ENCODE peak calls at places on chromosomes 7 and 10, in seven cellular contexts. One of them, this sample, is unnamed.

GRCh38 chr10:7895699-7896090 is 77.4 kb downstream of the TAF3 start:
- DNase-seq in A549: no peak
- DNase-seq in right cardiac atrium: no peak
- DNase-seq in ascending aorta: no peak
- DNase-seq in OCI-LY7: no peak
- DNase-seq in ovary: no peak
- DNase-seq in effector memory CD4-positive, alpha-beta T cell: no peak
- DNase-seq in this sample: no peak

GRCh38 chr7:106485919-106486318 is 175.0 kb downstream of the CCDC71L start:
- DNase-seq in A549: no peak
- DNase-seq in right cardiac atrium: no peak
- DNase-seq in ascending aorta: no peak
- DNase-seq in OCI-LY7: no peak
- DNase-seq in ovary: no peak
- DNase-seq in effector memory CD4-positive, alpha-beta T cell: no peak
- DNase-seq in this sample: no peak

GRCh38 chr7:69776611-69777010 is 178.3 kb downstream of the AUTS2 start:
- DNase-seq in A549: no peak
- DNase-seq in right cardiac atrium: no peak
- DNase-seq in ascending aorta: no peak
- DNase-seq in OCI-LY7: no peak
- DNase-seq in ovary: no peak
- DNase-seq in effector memory CD4-positive, alpha-beta T cell: no peak
- DNase-seq in this sample: no peak

GRCh38 chr10:46239247-46239646 is 47.5 kb upstream of the ANTXRL start:
- DNase-seq in A549: no peak
- DNase-seq in right cardiac atrium: no peak
- DNase-seq in ascending aorta: no peak
- DNase-seq in OCI-LY7: no peak
- DNase-seq in ovary: no peak
- DNase-seq in effector memory CD4-positive, alpha-beta T cell: no peak
- DNase-seq in this sample: no peak

GRCh38 chr7:41582116-41582515 is 120.8 kb downstream of the INHBA start:
- DNase-seq in A549: no peak
- DNase-seq in right cardiac atrium: no peak
- DNase-seq in ascending aorta: no peak
- DNase-seq in OCI-LY7: no peak
- DNase-seq in ovary: no peak
- DNase-seq in effector memory CD4-positive, alpha-beta T cell: no peak
- DNase-seq in this sample: no peak

GRCh38 chr7:31955021-31955420 is 115.2 kb downstream of the PDE1C start:
- DNase-seq in A549: peak; percentile 63
- DNase-seq in right cardiac atrium: no peak
- DNase-seq in ascending aorta: no peak
- DNase-seq in OCI-LY7: no peak
- DNase-seq in ovary: no peak
- DNase-seq in effector memory CD4-positive, alpha-beta T cell: no peak
- DNase-seq in this sample: no peak

GRCh38 chr7:149669121-149669818 is 104.1 kb downstream of the ZNF467 start:
- DNase-seq in A549: peak; percentile 61
- DNase-seq in right cardiac atrium: no peak
- DNase-seq in ascending aorta: no peak
- DNase-seq in OCI-LY7: peak; percentile 2
- DNase-seq in ovary: no peak
- DNase-seq in effector memory CD4-positive, alpha-beta T cell: no peak
- DNase-seq in this sample: no peak

GRCh38 chr7:42932861-42933591 is 850 bp downstream of the MRPL32 start:
- DNase-seq in A549: no peak
- DNase-seq in right cardiac atrium: peak; percentile 51
- DNase-seq in ascending aorta: no peak
- DNase-seq in OCI-LY7: peak; percentile 39
- DNase-seq in ovary: no peak
- DNase-seq in effector memory CD4-positive, alpha-beta T cell: no peak
- DNase-seq in this sample: no peak

GRCh38 chr10:116215651-116216050 is 57.4 kb downstream of the GFRA1 start:
- DNase-seq in A549: no peak
- DNase-seq in right cardiac atrium: no peak
- DNase-seq in ascending aorta: no peak
- DNase-seq in OCI-LY7: no peak
- DNase-seq in ovary: no peak
- DNase-seq in effector memory CD4-positive, alpha-beta T cell: no peak
- DNase-seq in this sample: no peak

GRCh38 chr7:156493942-156494341 is 146.6 kb upstream of the RNF32 start:
- DNase-seq in A549: no peak
- DNase-seq in right cardiac atrium: no peak
- DNase-seq in ascending aorta: no peak
- DNase-seq in OCI-LY7: no peak
- DNase-seq in ovary: no peak
- DNase-seq in effector memory CD4-positive, alpha-beta T cell: no peak
- DNase-seq in this sample: no peak

GRCh38 chr7:27955596-27955995 is 215.6 kb downstream of the TAX1BP1 start:
- DNase-seq in A549: no peak
- DNase-seq in right cardiac atrium: no peak
- DNase-seq in ascending aorta: no peak
- DNase-seq in OCI-LY7: no peak
- DNase-seq in ovary: no peak
- DNase-seq in effector memory CD4-positive, alpha-beta T cell: no peak
- DNase-seq in this sample: no peak

GRCh38 chr7:151686016-151686766 is 166.5 kb upstream of the RHEB start:
- DNase-seq in A549: no peak
- DNase-seq in right cardiac atrium: no peak
- DNase-seq in ascending aorta: no peak
- DNase-seq in OCI-LY7: no peak
- DNase-seq in ovary: no peak
- DNase-seq in effector memory CD4-positive, alpha-beta T cell: no peak
- DNase-seq in this sample: no peak

GRCh38 chr7:28840515-28841125 is 117.5 kb downstream of the TRIL start:
- DNase-seq in A549: no peak
- DNase-seq in right cardiac atrium: no peak
- DNase-seq in ascending aorta: no peak
- DNase-seq in OCI-LY7: no peak
- DNase-seq in ovary: no peak
- DNase-seq in effector memory CD4-positive, alpha-beta T cell: no peak
- DNase-seq in this sample: no peak

GRCh38 chr10:87752571-87752970 is 65.5 kb downstream of the ATAD1 start:
- DNase-seq in A549: no peak
- DNase-seq in right cardiac atrium: no peak
- DNase-seq in ascending aorta: no peak
- DNase-seq in OCI-LY7: no peak
- DNase-seq in ovary: no peak
- DNase-seq in effector memory CD4-positive, alpha-beta T cell: no peak
- DNase-seq in this sample: no peak

GRCh38 chr10:21526952-21527633 is 1.6 kb upstream of the SKIDA1 start:
- DNase-seq in A549: peak; percentile 72
- DNase-seq in right cardiac atrium: peak; percentile 73
- DNase-seq in ascending aorta: no peak
- DNase-seq in OCI-LY7: no peak
- DNase-seq in ovary: peak; percentile 72
- DNase-seq in effector memory CD4-positive, alpha-beta T cell: no peak
- DNase-seq in this sample: peak; percentile 86

GRCh38 chr7:29013931-29014330 is 55.8 kb upstream of the TRIL start:
- DNase-seq in A549: no peak
- DNase-seq in right cardiac atrium: no peak
- DNase-seq in ascending aorta: no peak
- DNase-seq in OCI-LY7: no peak
- DNase-seq in ovary: no peak
- DNase-seq in effector memory CD4-positive, alpha-beta T cell: no peak
- DNase-seq in this sample: no peak

GRCh38 chr7:134752006-134752760 is 27.3 kb upstream of the CALD1 start:
- DNase-seq in A549: no peak
- DNase-seq in right cardiac atrium: no peak
- DNase-seq in ascending aorta: no peak
- DNase-seq in OCI-LY7: no peak
- DNase-seq in ovary: no peak
- DNase-seq in effector memory CD4-positive, alpha-beta T cell: no peak
- DNase-seq in this sample: no peak

GRCh38 chr10:110494532-110494931 is 3.2 kb upstream of the DUSP5 start:
- DNase-seq in A549: no peak
- DNase-seq in right cardiac atrium: no peak
- DNase-seq in ascending aorta: no peak
- DNase-seq in OCI-LY7: no peak
- DNase-seq in ovary: no peak
- DNase-seq in effector memory CD4-positive, alpha-beta T cell: no peak
- DNase-seq in this sample: no peak

GRCh38 chr10:130511801-130512200 is 375.6 kb downstream of the GLRX3 start:
- DNase-seq in A549: no peak
- DNase-seq in right cardiac atrium: no peak
- DNase-seq in ascending aorta: no peak
- DNase-seq in OCI-LY7: no peak
- DNase-seq in ovary: no peak
- DNase-seq in effector memory CD4-positive, alpha-beta T cell: no peak
- DNase-seq in this sample: no peak

GRCh38 chr7:155520114-155520513 is 26.2 kb downstream of the CNPY1 start:
- DNase-seq in A549: no peak
- DNase-seq in right cardiac atrium: no peak
- DNase-seq in ascending aorta: no peak
- DNase-seq in OCI-LY7: no peak
- DNase-seq in ovary: no peak
- DNase-seq in effector memory CD4-positive, alpha-beta T cell: no peak
- DNase-seq in this sample: no peak

GRCh38 chr10:22133640-22134624 is 83.9 kb downstream of the EBLN1 start:
- DNase-seq in A549: no peak
- DNase-seq in right cardiac atrium: no peak
- DNase-seq in ascending aorta: no peak
- DNase-seq in OCI-LY7: peak; percentile 56
- DNase-seq in ovary: no peak
- DNase-seq in effector memory CD4-positive, alpha-beta T cell: no peak
- DNase-seq in this sample: no peak

GRCh38 chr10:79108728-79109127 is 40.0 kb downstream of the ZMIZ1 start:
- DNase-seq in A549: no peak
- DNase-seq in right cardiac atrium: no peak
- DNase-seq in ascending aorta: no peak
- DNase-seq in OCI-LY7: no peak
- DNase-seq in ovary: no peak
- DNase-seq in effector memory CD4-positive, alpha-beta T cell: no peak
- DNase-seq in this sample: no peak

GRCh38 chr7:26624839-26625238 is 239.6 kb downstream of the SKAP2 start:
- DNase-seq in A549: no peak
- DNase-seq in right cardiac atrium: peak; percentile 21
- DNase-seq in ascending aorta: no peak
- DNase-seq in OCI-LY7: no peak
- DNase-seq in ovary: no peak
- DNase-seq in effector memory CD4-positive, alpha-beta T cell: no peak
- DNase-seq in this sample: no peak

GRCh38 chr10:80191589-80192270 is 13.6 kb downstream of the ANXA11 start:
- DNase-seq in A549: no peak
- DNase-seq in right cardiac atrium: no peak
- DNase-seq in ascending aorta: no peak
- DNase-seq in OCI-LY7: no peak
- DNase-seq in ovary: peak; percentile 15
- DNase-seq in effector memory CD4-positive, alpha-beta T cell: no peak
- DNase-seq in this sample: no peak

GRCh38 chr7:143931739-143932138 is 3.3 kb upstream of the OR2F2 start:
- DNase-seq in A549: no peak
- DNase-seq in right cardiac atrium: no peak
- DNase-seq in ascending aorta: no peak
- DNase-seq in OCI-LY7: no peak
- DNase-seq in ovary: no peak
- DNase-seq in effector memory CD4-positive, alpha-beta T cell: no peak
- DNase-seq in this sample: no peak

GRCh38 chr7:66771795-66772194 is 31.3 kb downstream of the RABGEF1 start:
- DNase-seq in A549: no peak
- DNase-seq in right cardiac atrium: no peak
- DNase-seq in ascending aorta: no peak
- DNase-seq in OCI-LY7: no peak
- DNase-seq in ovary: no peak
- DNase-seq in effector memory CD4-positive, alpha-beta T cell: no peak
- DNase-seq in this sample: no peak

DNA sequence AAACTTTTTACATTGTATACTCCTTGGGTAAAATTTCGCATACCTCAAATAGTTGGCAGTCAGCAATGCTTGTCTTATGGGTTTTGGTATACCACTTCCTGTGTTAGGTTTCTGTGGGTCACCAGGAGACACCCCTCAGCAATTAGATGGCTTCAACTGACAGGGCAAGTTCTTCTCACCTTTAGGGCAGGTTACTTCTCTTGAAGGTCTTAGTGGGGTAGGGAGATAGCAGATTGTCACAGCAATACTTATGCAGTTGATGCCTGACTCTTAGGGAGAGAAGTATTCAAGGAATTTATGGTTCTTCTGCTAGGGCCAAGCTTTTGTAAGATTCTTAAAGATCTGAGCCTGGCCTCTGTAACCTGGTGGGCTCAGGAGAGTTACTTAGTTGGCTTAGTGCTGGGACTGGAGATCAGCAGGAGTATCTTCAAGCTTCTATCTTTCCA is 42.9 kb downstream of the MKLN1 start:
- DNase-seq in A549: no peak
- DNase-seq in right cardiac atrium: no peak
- DNase-seq in ascending aorta: no peak
- DNase-seq in OCI-LY7: peak; percentile 35
- DNase-seq in ovary: no peak
- DNase-seq in effector memory CD4-positive, alpha-beta T cell: peak; percentile 2
- DNase-seq in this sample: no peak
- H3K4me1 ChIP-seq in A549: peaks cover 60% of the 10 kb centered on the region
- H3K4me1 ChIP-seq in right cardiac atrium: peaks cover 5% of the 10 kb centered on the region
- H3K4me1 ChIP-seq in ascending aorta: peaks cover 6% of the 10 kb centered on the region
- H3K4me1 ChIP-seq in OCI-LY7: peaks cover 21% of the 10 kb centered on the region
- H3K4me1 ChIP-seq in ovary: peaks cover 8% of the 10 kb centered on the region
- H3K4me1 ChIP-seq in effector memory CD4-positive, alpha-beta T cell: peaks cover 14% of the 10 kb centered on the region
- H3K4me1 ChIP-seq in this sample: peaks cover 14% of the 10 kb centered on the region

GRCh38 chr7:112255388-112255720 is 48.9 kb downstream of the ZNF277 start:
- DNase-seq in A549: no peak
- DNase-seq in right cardiac atrium: no peak
- DNase-seq in ascending aorta: no peak
- DNase-seq in OCI-LY7: no peak
- DNase-seq in ovary: no peak
- DNase-seq in effector memory CD4-positive, alpha-beta T cell: no peak
- DNase-seq in this sample: no peak
- H3K4me1 ChIP-seq in A549: peaks cover 21% of the 10 kb centered on the region
- H3K4me1 ChIP-seq in right cardiac atrium: no peaks in the 10 kb centered on the region
- H3K4me1 ChIP-seq in ascending aorta: no peaks in the 10 kb centered on the region
- H3K4me1 ChIP-seq in OCI-LY7: no peaks in the 10 kb centered on the region
- H3K4me1 ChIP-seq in ovary: no peaks in the 10 kb centered on the region
- H3K4me1 ChIP-seq in effector memory CD4-positive, alpha-beta T cell: no peaks in the 10 kb centered on the region
- H3K4me1 ChIP-seq in this sample: peaks cover 8% of the 10 kb centered on the region

GRCh38 chr7:81549484-81550016 is 220.3 kb downstream of the HGF start:
- DNase-seq in A549: no peak
- DNase-seq in right cardiac atrium: no peak
- DNase-seq in ascending aorta: no peak
- DNase-seq in OCI-LY7: no peak
- DNase-seq in ovary: no peak
- DNase-seq in effector memory CD4-positive, alpha-beta T cell: no peak
- DNase-seq in this sample: no peak
- H3K4me1 ChIP-seq in A549: no peaks in the 10 kb centered on the region
- H3K4me1 ChIP-seq in right cardiac atrium: no peaks in the 10 kb centered on the region
- H3K4me1 ChIP-seq in ascending aorta: no peaks in the 10 kb centered on the region
- H3K4me1 ChIP-seq in OCI-LY7: no peaks in the 10 kb centered on the region
- H3K4me1 ChIP-seq in ovary: no peaks in the 10 kb centered on the region
- H3K4me1 ChIP-seq in effector memory CD4-positive, alpha-beta T cell: no peaks in the 10 kb centered on the region
- H3K4me1 ChIP-seq in this sample: no peaks in the 10 kb centered on the region

DNA sequence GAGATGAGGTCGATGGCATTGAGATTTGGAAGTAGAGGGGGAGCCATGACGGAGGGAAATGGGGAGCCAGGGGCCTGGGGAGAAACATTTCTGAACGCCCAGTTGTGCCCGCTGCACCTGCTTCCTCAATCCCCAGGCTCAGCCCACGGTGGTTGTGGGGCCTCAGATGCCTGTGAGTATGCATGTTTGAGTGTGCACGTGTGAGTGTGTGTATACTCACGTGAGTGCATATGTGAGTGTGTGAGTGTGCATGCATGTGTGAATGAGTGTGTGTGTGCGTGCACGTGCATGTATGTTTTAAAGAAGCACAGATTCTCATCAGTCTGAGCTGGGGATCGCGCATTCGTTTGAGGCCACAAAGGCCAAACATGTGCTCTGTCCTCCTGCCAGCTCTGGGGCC is 154.9 kb downstream of the ARHGAP12 start:
- DNase-seq in A549: no peak
- DNase-seq in right cardiac atrium: no peak
- DNase-seq in ascending aorta: no peak
- DNase-seq in OCI-LY7: no peak
- DNase-seq in ovary: no peak
- DNase-seq in effector memory CD4-positive, alpha-beta T cell: no peak
- DNase-seq in this sample: no peak
- H3K4me1 ChIP-seq in A549: peaks cover 7% of the 10 kb centered on the region
- H3K4me1 ChIP-seq in right cardiac atrium: no peaks in the 10 kb centered on the region
- H3K4me1 ChIP-seq in ascending aorta: no peaks in the 10 kb centered on the region
- H3K4me1 ChIP-seq in OCI-LY7: no peaks in the 10 kb centered on the region
- H3K4me1 ChIP-seq in ovary: no peaks in the 10 kb centered on the region
- H3K4me1 ChIP-seq in effector memory CD4-positive, alpha-beta T cell: no peaks in the 10 kb centered on the region
- H3K4me1 ChIP-seq in this sample: no peaks in the 10 kb centered on the region

This sample was measured in upper lobe of right lung.